ENCODE peak calls at places on chromosomes 11 and 22, in five cellular contexts. H is activated CD4-positive, alpha-beta T cell treated with anti-CD3 and anti-CD28 coated beads for 24 hours; X is Calu3; U is stimulated activated CD8-positive, alpha-beta memory T cell treated with anti-CD3 and anti-CD28 coated beads, Interleukin-7, amount 100 ng/mL, for 4 hours; K is dermis blood vessel endothelial cell. M is an unnamed sample.

GRCh38 chr11:116144387-116144958 is 628.3 kb downstream of the BUD13 start:
- DNase-seq in X (no peak), H (no peak), U (no peak), K (no peak), M (no peak)

GRCh38 chr11:35035894-35036408 is 103.0 kb upstream of the CD44 start:
- DNase-seq in H (no peak), U (no peak), X (no peak), K (peak; percentile 76), M (no peak)

GRCh38 chr11:94768602-94769511 is 701 bp downstream of the AMOTL1 start:
- DNase-seq in K (peak; percentile 63), U (no peak), H (no peak), X (peak; percentile 28), M (no peak)

GRCh38 chr11:93267383-93267782 is 63.2 kb upstream of the DEUP1 start:
- DNase-seq in X (no peak), U (no peak), K (no peak), H (no peak), M (no peak)

GRCh38 chr11:8913961-8914660 is 3.1 kb downstream of the AKIP1 start:
- DNase-seq in K (peak; percentile 73), H (no peak), U (peak; percentile 39), X (peak; percentile 36), M (peak; percentile 91)

GRCh38 chr22:42856179-42856864 is 751 bp downstream of the ARFGAP3 start:
- DNase-seq in H (peak; percentile 28), K (peak; percentile 53), U (peak; percentile 62), X (peak; percentile 26), M (peak; percentile 86)

GRCh38 chr11:68838572-68838964 is 3.1 kb downstream of the CPT1A start:
- DNase-seq in K (peak; percentile 26), U (no peak), X (peak; percentile 11), H (no peak), M (no peak)

GRCh38 chr11:116693206-116694016 is 79.4 kb downstream of the BUD13 start:
- DNase-seq in H (no peak), K (no peak), U (no peak), X (peak; percentile 39), M (no peak)

GRCh38 chr22:38832005-38832978 is 11.5 kb downstream of the NPTXR start:
- DNase-seq in H (no peak), K (no peak), X (no peak), U (no peak), M (peak; percentile 57)

GRCh38 chr11:65958774-65959420 is 2.6 kb upstream of the SART1 start:
- DNase-seq in K (no peak), H (no peak), U (no peak), X (no peak), M (peak; percentile 50)

GRCh38 chr11:57971272-57972012 is 52.2 kb upstream of the OR9Q1 start:
- DNase-seq in U (no peak), H (no peak), X (peak; percentile 22), K (no peak), M (no peak)

GRCh38 chr22:22974795-22975580 is 87.4 kb downstream of the IGLL5 start:
- DNase-seq in U (no peak), H (no peak), K (no peak), X (no peak), M (no peak)

GRCh38 chr22:45919504-45920286 is 57.3 kb downstream of the WNT7B start:
- DNase-seq in X (peak; percentile 92), K (no peak), U (no peak), H (no peak), M (no peak)

GRCh38 chr11:16173798-16174197 is 182.5 kb downstream of the SOX6 start:
- DNase-seq in H (no peak), K (no peak), U (no peak), X (no peak), M (no peak)

GRCh38 chr11:76083563-76084451 is 122.5 kb downstream of the WNT11 start:
- DNase-seq in H (no peak), X (no peak), U (no peak), K (peak; percentile 73), M (no peak)

GRCh38 chr22:49208768-49209252 is 618.9 kb downstream of the BRD1 start:
- DNase-seq in U (no peak), K (no peak), H (no peak), X (no peak), M (no peak)

GRCh38 chr22:33529424-33530113 is 390.7 kb downstream of the LARGE1 start:
- DNase-seq in H (no peak), U (no peak), K (peak; percentile 9), X (no peak), M (no peak)

GRCh38 chr11:118148240-118148639 is 4.4 kb downstream of the SCN4B start:
- DNase-seq in X (no peak), K (no peak), H (no peak), U (no peak), M (no peak)

GRCh38 chr11:73464347-73464746 is 88.1 kb downstream of the RELT start:
- DNase-seq in X (no peak), U (no peak), K (no peak), H (no peak), M (no peak)

GRCh38 chr11:133937015-133937414 is 19.8 kb downstream of the IGSF9B start:
- DNase-seq in U (no peak), H (no peak), K (no peak), X (no peak), M (no peak)